ENCODE peak calls at places on chromosomes 12 and 14, in nine cellular contexts. S is Peyer's patch, R is stomach, T is A549, B is tibial nerve, C is IMR-90, M is uterus, D is esophagus squamous epithelium, E is testis. V is an unnamed sample.

GRCh38 chr12:126534495-126534894 is 1469.3 kb downstream of the AACS start:
- DNase-seq in S (no peak), R (no peak), T (no peak), B (no peak), C (no peak), M (no peak), D (no peak), E (no peak), V (no peak)

GRCh38 chr14:28635387-28635786 is 131.2 kb upstream of the FOXG1 start:
- DNase-seq in S (no peak), R (no peak), T (no peak), B (peak; percentile 6), C (peak; percentile 16), M (no peak), D (no peak), E (no peak), V (no peak)

GRCh38 chr14:103543721-103544626 is 15.0 kb downstream of the TRMT61A start:
- DNase-seq in S (no peak), R (no peak), T (no peak), B (no peak), C (no peak), M (no peak), D (no peak), E (peak; percentile 67), V (peak; percentile 65)

GRCh38 chr14:77409131-77409533 is 14.2 kb downstream of the NOXRED1 start:
- DNase-seq in S (peak; percentile 56), R (no peak), T (no peak), B (no peak), C (no peak), M (no peak), D (no peak), E (no peak), V (no peak)

GRCh38 chr12:31966558-31967205 is 7.5 kb downstream of the RESF1 start:
- DNase-seq in S (no peak), R (no peak), T (no peak), B (no peak), C (no peak), M (no peak), D (no peak), E (no peak), V (no peak)

GRCh38 chr14:23093993-23094665 is 807 bp downstream of the ACIN1 start:
- DNase-seq in S (no peak), R (no peak), T (peak; percentile 90), B (no peak), C (no peak), M (no peak), D (no peak), E (no peak), V (no peak)

GRCh38 chr12:18782827-18783226 is 44.9 kb downstream of the CAPZA3 start:
- DNase-seq in S (no peak), R (no peak), T (no peak), B (no peak), C (peak; percentile 12), M (no peak), D (no peak), E (no peak), V (no peak)

GRCh38 chr12:21324551-21324950 is 10.2 kb downstream of the SLCO1A2 start:
- DNase-seq in S (no peak), R (no peak), T (no peak), B (no peak), C (no peak), M (no peak), D (no peak), E (no peak), V (no peak)

GRCh38 chr12:86600664-86601231 is 344.6 kb upstream of the MGAT4C start:
- DNase-seq in S (no peak), R (no peak), T (no peak), B (no peak), C (no peak), M (no peak), D (no peak), E (peak; percentile 15), V (peak; percentile 17)

GRCh38 chr12:8914716-8915526 is 612 bp downstream of the PHC1 start:
- DNase-seq in S (peak; percentile 81), R (peak; percentile 49), T (peak; percentile 70), B (peak; percentile 31), C (peak; percentile 37), M (peak; percentile 41), D (no peak), E (peak; percentile 58), V (peak; percentile 39)

GRCh38 chr14:36784541-36784940 is 122.9 kb downstream of the PAX9 start:
- DNase-seq in S (no peak), R (no peak), T (no peak), B (no peak), C (peak; percentile 3), M (no peak), D (no peak), E (no peak), V (no peak)

GRCh38 chr12:127284870-127285431 is 982.0 kb upstream of the TMEM132C start:
- DNase-seq in S (no peak), R (no peak), T (no peak), B (peak; percentile 43), C (peak; percentile 81), M (no peak), D (no peak), E (no peak), V (no peak)

GRCh38 chr14:39734306-39734705 is 302.1 kb upstream of the FBXO33 start:
- DNase-seq in S (no peak), R (no peak), T (no peak), B (no peak), C (no peak), M (no peak), D (no peak), E (no peak), V (no peak)

GRCh38 chr12:93122569-93123091 is 193.5 kb upstream of the EEA1 start:
- DNase-seq in S (no peak), R (no peak), T (no peak), B (no peak), C (no peak), M (no peak), D (no peak), E (no peak), V (no peak)

GRCh38 chr12:52945389-52946232 is 3.3 kb upstream of the KRT18 start:
- DNase-seq in S (peak; percentile 65), R (peak; percentile 62), T (no peak), B (no peak), C (peak; percentile 62), M (no peak), D (no peak), E (peak; percentile 46), V (no peak)

DNA sequence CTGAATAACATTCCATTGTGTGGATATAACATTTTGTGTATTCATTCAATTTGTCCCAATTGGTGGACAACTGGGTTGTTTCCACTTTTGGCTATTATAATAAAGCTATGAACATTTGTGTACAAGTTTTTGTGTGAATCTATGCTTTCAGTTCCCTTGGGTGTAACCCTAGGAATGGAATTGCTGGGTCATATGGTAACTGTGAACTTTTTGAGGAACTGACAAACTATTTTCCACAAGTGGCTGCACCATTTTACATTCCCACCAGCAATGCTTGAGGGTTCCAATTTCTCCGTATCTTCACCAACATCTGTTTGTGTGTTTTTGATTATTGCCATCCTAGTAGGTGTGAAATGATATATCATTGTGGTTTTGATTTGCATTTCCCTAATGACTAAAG is 13.0 kb downstream of the LPCAT3 start:
- DNase-seq in S (no peak), R (no peak), T (no peak), B (no peak), C (no peak), M (no peak), D (no peak), E (no peak), V (no peak)
- TF ChIP-seq CTCF in S (no peak), R (no peak), T (no peak), B (no peak), C (no peak), M (no peak), D (no peak), E (no peak), V (no peak)

GRCh38 chr12:55729592-55730446 is 1.0 kb upstream of the CD63 start:
- DNase-seq in S (peak; percentile 93), R (peak; percentile 84), T (peak; percentile 98), B (peak; percentile 93), C (peak; percentile 94), M (peak; percentile 93), D (no peak), E (peak; percentile 97), V (peak; percentile 94)

GRCh38 chr12:55727643-55728184 is 1.1 kb downstream of the CD63 start:
- DNase-seq in S (peak; percentile 70), R (peak; percentile 75), T (peak; percentile 46), B (peak; percentile 75), C (peak; percentile 61), M (peak; percentile 81), D (no peak), E (peak; percentile 83), V (peak; percentile 72)

GRCh38 chr12:55728932-55729591 is at the start of gene CD63:
- DNase-seq in S (peak; percentile 94), R (peak; percentile 91), T (peak; percentile 95), B (peak; percentile 86), C (peak; percentile 88), M (peak; percentile 92), D (peak; percentile 68), E (peak; percentile 93), V (peak; percentile 94)

GRCh38 chr12:55726911-55727310 is 1.9 kb downstream of the CD63 start:
- DNase-seq in S (no peak), R (no peak), T (no peak), B (no peak), C (no peak), M (no peak), D (no peak), E (no peak), V (peak; percentile 34)

DNA sequence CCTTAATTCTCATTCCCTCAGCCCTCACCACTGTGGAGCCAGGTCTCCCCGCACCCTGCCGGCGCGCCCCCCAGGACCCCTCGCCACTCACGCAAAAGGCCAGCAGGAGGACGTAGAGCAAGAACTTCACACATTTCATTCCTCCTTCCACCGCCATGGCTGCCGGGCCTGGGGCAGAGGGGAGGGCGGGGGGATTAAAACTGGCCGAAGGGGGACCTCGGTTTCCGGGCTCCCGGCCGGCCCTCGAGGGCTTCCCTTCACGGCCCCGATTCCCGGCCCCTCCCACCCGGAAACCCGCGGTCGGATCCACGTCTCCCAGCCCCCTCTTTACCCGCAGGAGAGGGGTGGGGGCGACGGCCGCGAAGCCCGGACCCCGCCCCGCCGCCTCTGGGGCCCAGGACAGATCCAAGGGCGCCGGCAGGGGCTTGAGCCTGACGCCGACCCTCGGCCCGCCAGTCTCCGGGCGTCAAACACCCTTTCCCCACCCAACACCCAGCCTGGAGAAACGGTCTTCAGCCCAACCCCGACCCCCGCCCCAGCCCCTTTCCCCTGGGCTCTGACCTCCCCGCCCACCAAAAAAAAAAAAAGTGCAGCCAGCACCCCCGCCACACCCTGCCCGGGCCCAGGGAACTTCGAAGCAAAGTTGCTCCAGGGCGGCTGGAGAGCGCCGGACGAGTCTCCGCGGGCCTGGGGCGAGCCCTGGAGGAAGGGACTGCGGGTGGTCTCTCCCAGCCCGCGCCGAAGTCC is 451 bp downstream of the CD63 start:
- DNase-seq in S (peak; percentile 83), R (peak; percentile 77), T (peak; percentile 39), B (peak; percentile 76), C (peak; percentile 53), M (peak; percentile 83), D (no peak), E (peak; percentile 80), V (peak; percentile 90)
- TF ChIP-seq POLR2A in S (no peak), R (no peak), T (no peak), B (no peak), C (peak; percentile 47), M (peak; percentile 10), D (no peak), E (no peak), V (no peak)

GRCh38 chr12:75703131-75703530 is 191.7 kb upstream of the KRR1 start:
- DNase-seq in S (no peak), R (no peak), T (no peak), B (no peak), C (no peak), M (no peak), D (no peak), E (no peak), V (no peak)
- H3K4me1 ChIP-seq in S (no peaks in the 10 kb centered on the region), R (peaks cover 28% of the 10 kb centered on the region), T (peaks cover 15% of the 10 kb centered on the region), B (peaks cover 26% of the 10 kb centered on the region), C (peaks cover 6% of the 10 kb centered on the region), M (peaks cover 8% of the 10 kb centered on the region), D (peaks cover 23% of the 10 kb centered on the region), E (peaks cover 17% of the 10 kb centered on the region), V (peaks cover 27% of the 10 kb centered on the region)

GRCh38 chr12:114013601-114014345 is 47.6 kb upstream of the RBM19 start:
- DNase-seq in S (no peak), R (no peak), T (no peak), B (no peak), C (peak; percentile 37), M (no peak), D (no peak), E (no peak), V (no peak)
- TF ChIP-seq CTCF in S (no peak), R (no peak), T (peak; percentile 30), B (no peak), C (peak; percentile 36), M (no peak), D (no peak), E (no peak), V (peak; percentile 13)

V was measured in heart left ventricle.